ENCODE peak calls at places on chromosomes 16 and 17, in five cellular contexts. M, F, S, Y and P are unnamed samples.

GRCh38 chr17:41529491-41529915 is 1.4 kb upstream of the KRT19 start:
- DNase-seq in M (no peak), F (no peak), Y (no peak), S (no peak), P (no peak)

GRCh38 chr17:81328925-81329278 is 33.8 kb upstream of the SLC38A10 start:
- DNase-seq in S (no peak), M (no peak), Y (peak; percentile 82), F (no peak), P (no peak)

GRCh38 chr17:29560306-29560705 is 6.5 kb downstream of the ABHD15 start:
- DNase-seq in M (no peak), F (no peak), Y (no peak), S (no peak), P (no peak)

GRCh38 chr16:46673320-46674013 is 15.5 kb downstream of the VPS35 start:
- DNase-seq in Y (no peak), S (no peak), M (no peak), F (peak; percentile 77), P (no peak)

GRCh38 chr17:3613139-3613538 is 3.9 kb upstream of the TRPV1 start:
- DNase-seq in S (peak; percentile 58), F (no peak), Y (no peak), M (no peak), P (no peak)

GRCh38 chr17:81058263-81058871 is 23.4 kb downstream of the BAIAP2 start:
- DNase-seq in Y (no peak), M (no peak), F (no peak), S (no peak), P (no peak)

GRCh38 chr16:3028716-3029319 is 5.0 kb downstream of the THOC6 start:
- DNase-seq in F (no peak), M (no peak), Y (no peak), S (no peak), P (no peak)

GRCh38 chr17:10295728-10296343 is 77.0 kb downstream of the MYH13 start:
- DNase-seq in Y (no peak), S (peak; percentile 64), M (no peak), F (peak; percentile 85), P (no peak)

GRCh38 chr16:668519-669171 is 713 bp downstream of the RHOT2 start:
- DNase-seq in S (no peak), Y (no peak), F (no peak), M (no peak), P (no peak)

GRCh38 chr16:2795714-2796143 is 2.5 kb upstream of the PRSS41 start:
- DNase-seq in S (peak; percentile 73), F (no peak), M (no peak), Y (peak; percentile 9), P (no peak)

GRCh38 chr17:45288825-45289224 is 26.9 kb upstream of the SPATA32 start:
- DNase-seq in S (no peak), Y (peak; percentile 92), F (no peak), M (no peak), P (no peak)

GRCh38 chr17:35742496-35742895 is 10.5 kb downstream of the GAS2L2 start:
- DNase-seq in F (no peak), Y (peak; percentile 42), S (no peak), M (no peak), P (no peak)

GRCh38 chr16:65315004-65315398 is 193.1 kb upstream of the CDH11 start:
- DNase-seq in F (peak; percentile 66), S (peak; percentile 19), Y (peak; percentile 74), M (no peak), P (peak; percentile 86)

GRCh38 chr16:89330177-89330856 is 112.8 kb downstream of the ZNF778 start:
- DNase-seq in M (no peak), Y (no peak), F (peak; percentile 36), S (no peak), P (no peak)

GRCh38 chr17:57249520-57249919 is 6.8 kb upstream of the MSI2 start:
- DNase-seq in M (no peak), Y (no peak), F (no peak), S (no peak), P (no peak)

GRCh38 chr17:73363788-73364522 is 52.2 kb upstream of the CDC42EP4 start:
- DNase-seq in S (no peak), F (no peak), Y (no peak), M (no peak), P (no peak)

GRCh38 chr16:50697881-50698767 is 4.7 kb downstream of the NOD2 start:
- DNase-seq in M (peak; percentile 75), F (peak; percentile 46), S (no peak), Y (no peak), P (peak; percentile 59)

GRCh38 chr17:56826611-56827414 is 6.9 kb downstream of the C17orf67 start:
- DNase-seq in M (no peak), F (no peak), Y (no peak), S (no peak), P (no peak)

GRCh38 chr16:3965306-3965705 is 84.8 kb upstream of the CREBBP start:
- DNase-seq in M (no peak), Y (no peak), S (no peak), F (no peak), P (no peak)

GRCh38 chr16:73847090-73847489 is 449.5 kb upstream of the PSMD7 start:
- DNase-seq in M (no peak), S (no peak), F (no peak), Y (no peak), P (no peak)

GRCh38 chr16:6066601-6067000 is 969.0 kb upstream of the EEF2KMT start:
- DNase-seq in M (no peak), S (no peak), Y (no peak), F (no peak), P (no peak)

GRCh38 chr16:21626659-21627277 is 25.6 kb downstream of the IGSF6 start:
- DNase-seq in M (no peak), F (peak; percentile 82), Y (peak; percentile 70), S (no peak), P (peak; percentile 71)

GRCh38 chr17:40352779-40353394 is 11.7 kb downstream of the GJD3 start:
- DNase-seq in F (no peak), Y (no peak), M (no peak), S (no peak), P (no peak)

GRCh38 chr17:63843387-63844292 is 1.2 kb upstream of the SMARCD2 start:
- DNase-seq in M (no peak), S (no peak), Y (peak; percentile 89), F (peak; percentile 96), P (no peak)

GRCh38 chr16:1884155-1884760 is 12.3 kb upstream of the MEIOB start:
- DNase-seq in M (no peak), Y (no peak), S (peak; percentile 67), F (peak; percentile 38), P (no peak)

GRCh38 chr16:2324296-2324859 is 16.1 kb downstream of the ABCA3 start:
- DNase-seq in S (no peak), F (no peak), Y (no peak), M (no peak), P (no peak)

GRCh38 chr17:74968361-74968780 is 4.2 kb downstream of the HID1 start:
- DNase-seq in M (no peak), F (no peak), S (peak; percentile 63), Y (no peak), P (no peak)

GRCh38 chr16:56226187-56226586 is 34.9 kb downstream of the GNAO1 start:
- DNase-seq in Y (no peak), S (no peak), M (peak; percentile 31), F (no peak), P (no peak)

DNA sequence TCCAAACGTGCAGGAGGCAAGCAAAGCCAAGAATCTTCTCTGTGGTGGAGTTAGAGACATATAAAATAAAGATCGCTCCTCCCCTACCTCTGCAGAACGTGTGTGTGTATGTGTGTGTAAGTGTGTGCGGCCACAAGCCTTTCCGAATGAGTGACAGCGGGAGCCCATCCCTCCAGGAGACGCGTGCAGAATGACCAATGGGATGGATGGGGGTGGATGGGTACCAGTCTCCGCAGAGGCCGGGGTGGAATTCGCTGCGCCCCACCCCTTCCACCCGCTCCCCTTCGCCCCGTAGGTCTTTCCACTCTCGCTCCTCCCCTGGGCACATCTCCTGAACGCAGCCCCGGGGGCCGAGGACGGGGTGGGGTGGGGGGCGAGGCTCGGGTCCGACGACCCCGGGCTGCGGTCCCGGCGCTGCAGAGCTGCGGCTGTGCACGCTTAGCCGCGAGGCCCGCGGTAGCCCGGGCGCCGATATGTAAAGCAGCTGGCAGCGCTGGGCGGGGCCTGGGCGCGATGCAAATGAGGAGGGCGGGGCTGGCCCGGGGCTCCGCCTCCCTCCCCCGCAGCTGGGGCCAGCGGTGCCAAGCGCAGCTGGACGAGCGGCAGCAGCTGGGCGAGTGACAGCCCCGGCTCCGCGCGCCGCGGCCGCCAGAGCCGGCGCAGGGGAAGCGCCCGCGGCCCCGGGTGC is at the start of gene PRKCB:
- DNase-seq in S (peak; percentile 80), F (peak; percentile 63), Y (peak; percentile 89), M (peak; percentile 15), P (peak; percentile 94)
- H3K4me3 ChIP-seq in S (peak within 1 kb of the TSS; percentile 57), F (peak within 1 kb of the TSS; percentile 45), Y (peak within 1 kb of the TSS; percentile 76), M (no peak within 1 kb of the TSS), P (peak within 1 kb of the TSS; percentile 24)

DNA sequence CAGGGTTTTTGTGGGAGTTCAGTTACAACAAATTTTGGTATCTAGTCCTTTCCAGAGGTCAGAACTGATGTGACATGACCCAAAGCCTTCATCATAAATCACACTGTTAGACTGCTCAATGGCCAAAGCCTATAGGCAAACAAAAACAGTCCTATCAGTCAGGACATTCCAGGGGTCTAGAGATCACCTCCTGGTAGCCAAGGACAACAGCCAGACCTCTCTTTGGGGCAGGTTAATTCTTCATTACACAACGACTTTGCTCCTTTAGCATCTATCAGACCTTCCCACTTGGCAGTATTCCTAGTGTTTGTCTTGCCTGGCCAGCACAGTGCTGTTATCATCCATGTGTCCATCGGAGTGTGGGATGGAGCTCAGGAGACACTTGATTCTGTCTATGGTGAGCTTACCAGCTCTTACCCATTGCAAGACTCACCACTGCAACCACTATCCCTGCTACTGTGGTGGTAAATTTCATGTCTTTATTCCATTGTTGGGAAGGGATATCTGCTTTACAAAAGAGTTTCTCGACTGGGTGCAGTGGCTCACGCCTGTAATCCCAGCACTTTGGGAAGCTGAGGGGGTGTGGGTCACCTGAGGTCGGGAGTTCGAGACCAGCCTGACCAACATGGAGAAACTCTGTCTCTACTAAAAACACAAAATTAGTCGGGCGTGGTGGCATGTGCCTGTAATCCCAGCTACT is 95.5 kb upstream of the DHX40 start:
- DNase-seq in S (no peak), Y (no peak), F (peak; percentile 20), M (no peak), P (no peak)
- TF ChIP-seq CTCF in S (no peak), Y (no peak), F (no peak), M (no peak), P (no peak)

DNA sequence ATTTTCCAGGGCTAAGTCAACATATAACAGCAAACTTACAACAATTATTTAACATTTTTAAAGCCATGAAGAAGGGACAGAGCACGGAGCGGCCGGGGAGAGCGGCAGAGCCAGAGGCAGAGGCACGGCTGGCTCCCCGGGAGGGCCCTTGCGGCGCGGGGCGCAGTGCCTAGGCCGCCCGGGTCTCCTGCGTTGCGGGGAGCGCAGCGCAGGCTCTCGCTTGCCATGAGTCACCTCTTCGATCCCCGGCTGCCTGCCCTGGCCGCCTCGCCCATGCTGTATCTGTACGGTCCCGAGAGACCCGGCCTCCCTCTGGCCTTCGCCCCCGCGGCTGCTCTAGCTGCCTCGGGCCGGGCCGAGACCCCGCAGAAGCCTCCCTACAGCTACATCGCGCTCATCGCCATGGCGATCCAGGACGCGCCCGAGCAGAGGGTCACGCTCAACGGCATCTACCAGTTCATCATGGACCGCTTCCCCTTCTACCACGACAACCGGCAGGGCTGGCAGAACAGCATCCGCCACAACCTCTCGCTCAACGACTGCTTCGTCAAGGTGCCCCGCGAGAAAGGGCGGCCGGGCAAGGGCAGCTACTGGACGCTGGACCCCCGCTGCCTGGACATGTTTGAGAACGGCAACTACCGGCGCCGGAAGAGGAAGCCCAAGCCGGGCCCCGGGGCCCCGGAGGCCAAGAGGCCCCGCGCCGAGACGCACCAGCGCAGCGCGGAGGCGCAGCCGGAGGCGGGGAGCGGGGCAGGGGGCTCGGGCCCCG is at the start of gene FOXL1:
- DNase-seq in M (no peak), Y (no peak), S (no peak), F (peak; percentile 59), P (peak; percentile 82)
- H3K4me3 ChIP-seq in M (peak within 1 kb of the TSS; percentile 54), Y (no peak within 1 kb of the TSS), S (peak within 1 kb of the TSS; percentile 15), F (peak within 1 kb of the TSS; percentile 32), P (no peak within 1 kb of the TSS)

GRCh38 chr17:50904522-50905459 is 38.6 kb upstream of the TOB1 start:
- DNase-seq in S (peak; percentile 67), M (peak; percentile 9), F (peak; percentile 57), Y (peak; percentile 91), P (peak; percentile 91)
- TF ChIP-seq CTCF in S (no peak), M (no peak), F (no peak), Y (no peak), P (no peak)